ENCODE peak calls at places on chromosomes 11 and 22, in four cellular contexts. P, Y, B and Z are unnamed samples.
A peak's percentile ranks its signal among the peaks of the same experiment; 100 is the strongest.

GRCh38 chr11:101346591-101346990 is 217.0 kb upstream of the PGR start:
- DNase-seq in P (no peak), Y (no peak), B (no peak), Z (no peak)

GRCh38 chr11:93131709-93132108 is 66.1 kb downstream of the SLC36A4 start:
- DNase-seq in P (no peak), Y (no peak), B (no peak), Z (no peak)

GRCh38 chr11:107151158-107151557 is 132.9 kb upstream of the GUCY1A2 start:
- DNase-seq in P (no peak), Y (no peak), B (no peak), Z (no peak)

GRCh38 chr11:19377855-19378254 is 137.1 kb upstream of the E2F8 start:
- DNase-seq in P (no peak), Y (no peak), B (no peak), Z (no peak)

GRCh38 chr11:44746894-44747293 is 20.1 kb downstream of the TSPAN18 start:
- DNase-seq in P (no peak), Y (no peak), B (no peak), Z (no peak)

GRCh38 chr11:130448416-130449068 is at the start of gene ADAMTS15:
- DNase-seq in P (peak; percentile 76), Y (peak; percentile 92), B (peak; percentile 91), Z (no peak)

GRCh38 chr11:63922673-63923192 is 5.8 kb upstream of the RCOR2 start:
- DNase-seq in P (no peak), Y (no peak), B (no peak), Z (no peak)

GRCh38 chr11:112770017-112770416 is 191.2 kb upstream of the NCAM1 start:
- DNase-seq in P (no peak), Y (no peak), B (no peak), Z (no peak)

GRCh38 chr22:41028841-41029240 is 63.6 kb upstream of the EP300 start:
- DNase-seq in P (no peak), Y (no peak), B (no peak), Z (no peak)

GRCh38 chr11:128544625-128545024 is 42.7 kb downstream of the ETS1 start:
- DNase-seq in P (no peak), Y (no peak), B (no peak), Z (no peak)

GRCh38 chr11:23957309-23957708 is 539.5 kb upstream of the LUZP2 start:
- DNase-seq in P (no peak), Y (no peak), B (no peak), Z (no peak)

GRCh38 chr11:88266919-88267318 is 70.6 kb downstream of the CTSC start:
- DNase-seq in P (no peak), Y (no peak), B (no peak), Z (no peak)

GRCh38 chr11:537622-538430 is 499 bp downstream of the LRRC56 start:
- DNase-seq in P (peak; percentile 7), Y (no peak), B (no peak), Z (no peak)

GRCh38 chr22:40666151-40666848 is 13.0 kb upstream of the MCHR1 start:
- DNase-seq in P (no peak), Y (no peak), B (no peak), Z (no peak)

GRCh38 chr11:16110862-16111261 is 245.5 kb downstream of the SOX6 start:
- DNase-seq in P (no peak), Y (no peak), B (no peak), Z (no peak)

GRCh38 chr11:96154802-96155520 is 188.0 kb downstream of the MAML2 start:
- DNase-seq in P (no peak), Y (no peak), B (no peak), Z (no peak)

GRCh38 chr11:96156379-96156722 is 186.6 kb downstream of the MAML2 start:
- DNase-seq in P (no peak), Y (no peak), B (no peak), Z (no peak)

GRCh38 chr11:96158126-96158525 is 184.9 kb downstream of the MAML2 start:
- DNase-seq in P (no peak), Y (no peak), B (no peak), Z (no peak)

GRCh38 chr11:96157517-96157873 is 185.5 kb downstream of the MAML2 start:
- DNase-seq in P (no peak), Y (no peak), B (no peak), Z (no peak)

GRCh38 chr11:96155627-96156378 is 187.2 kb downstream of the MAML2 start:
- DNase-seq in P (peak; percentile 58), Y (peak; percentile 83), B (no peak), Z (no peak)
- TF ChIP-seq CTCF in P (no peak), Y (peak; percentile 20), B (no peak), Z (no peak)

DNA sequence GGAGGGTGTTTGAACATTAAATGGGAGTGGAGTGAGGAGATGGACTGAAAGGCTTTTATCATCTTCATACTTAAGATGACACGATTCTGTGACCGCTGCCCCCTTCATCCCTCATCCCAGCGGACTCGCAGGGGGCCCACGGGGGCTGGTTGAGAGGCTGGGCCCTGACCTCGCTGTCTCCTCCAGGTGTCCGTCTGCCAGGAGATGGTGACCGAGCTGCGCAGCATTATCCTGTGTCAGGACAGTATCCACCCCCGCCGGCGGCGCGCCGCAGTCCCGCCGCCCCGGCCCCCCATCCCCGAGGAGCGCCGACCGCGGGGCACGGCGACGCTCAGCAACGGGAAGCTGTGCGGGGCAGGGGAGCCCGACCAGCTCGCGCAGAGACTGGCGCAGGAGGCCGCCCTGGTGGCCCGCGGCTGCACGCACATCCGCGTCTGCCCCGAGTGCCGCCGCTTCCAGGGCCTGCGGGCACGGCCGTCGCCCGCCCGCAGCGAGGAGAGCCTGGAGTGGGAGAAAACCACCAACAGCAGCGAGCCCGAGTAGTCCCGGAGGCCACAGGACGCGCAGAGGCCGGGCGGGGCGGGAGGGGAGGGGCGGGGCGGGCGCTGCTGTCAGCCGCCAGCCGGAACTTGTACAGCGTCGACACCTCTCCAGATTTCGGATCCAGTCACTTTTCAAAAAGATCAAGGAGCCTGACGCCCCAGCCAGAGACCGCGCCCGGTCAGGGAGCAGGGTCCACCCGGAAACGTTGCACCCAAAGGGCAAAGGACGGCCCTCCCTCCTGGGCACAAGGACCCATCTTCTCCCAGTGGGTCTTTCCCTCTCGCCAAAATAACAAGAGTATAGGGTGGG is 38.0 kb upstream of the TBCEL start:
- DNase-seq in P (peak; percentile 70), Y (peak; percentile 85), B (peak; percentile 79), Z (peak; percentile 39)
- TF ChIP-seq CTCF in P (peak; percentile 30), Y (no peak), B (peak; percentile 34), Z (peak; percentile 13)

GRCh38 chr11:76844511-76844910 is 16.2 kb upstream of the ACER3 start:
- DNase-seq in P (no peak), Y (no peak), B (no peak), Z (no peak)

GRCh38 chr11:76843916-76844315 is 16.8 kb upstream of the ACER3 start:
- DNase-seq in P (no peak), Y (no peak), B (no peak), Z (no peak)

GRCh38 chr11:76845069-76845468 is 15.6 kb upstream of the ACER3 start:
- DNase-seq in P (no peak), Y (no peak), B (no peak), Z (no peak)

GRCh38 chr11:76839326-76839725 is 21.4 kb upstream of the ACER3 start:
- DNase-seq in P (no peak), Y (no peak), B (no peak), Z (no peak)

DNA sequence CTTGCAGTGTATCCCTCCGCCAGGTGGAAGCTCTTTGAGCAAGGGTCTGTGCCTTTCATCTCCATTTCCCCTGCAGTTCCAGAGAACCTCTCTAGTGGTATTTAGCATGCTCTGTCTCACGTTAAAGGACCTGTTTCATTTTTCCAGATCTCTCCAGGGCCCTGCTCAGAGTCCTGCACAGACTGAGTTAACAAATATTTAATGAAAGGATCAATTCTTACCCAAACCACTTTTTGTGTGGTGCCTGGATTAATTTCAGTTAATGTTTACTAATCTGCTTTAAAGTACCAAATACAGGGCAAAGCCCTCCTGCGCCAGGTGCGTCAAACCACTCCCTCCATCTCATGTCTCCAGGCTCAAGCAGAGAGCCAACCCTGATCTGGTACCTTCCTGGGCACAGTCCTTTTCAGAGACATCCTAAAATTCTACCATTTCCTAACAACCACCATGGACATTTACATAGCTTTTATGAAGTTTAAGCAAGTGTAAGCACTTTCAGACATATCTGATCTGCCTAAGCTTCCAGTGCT is 18.7 kb upstream of the ACER3 start:
- DNase-seq in P (no peak), Y (no peak), B (no peak), Z (no peak)
- TF ChIP-seq CTCF in P (no peak), Y (no peak), B (no peak), Z (no peak)

DNA sequence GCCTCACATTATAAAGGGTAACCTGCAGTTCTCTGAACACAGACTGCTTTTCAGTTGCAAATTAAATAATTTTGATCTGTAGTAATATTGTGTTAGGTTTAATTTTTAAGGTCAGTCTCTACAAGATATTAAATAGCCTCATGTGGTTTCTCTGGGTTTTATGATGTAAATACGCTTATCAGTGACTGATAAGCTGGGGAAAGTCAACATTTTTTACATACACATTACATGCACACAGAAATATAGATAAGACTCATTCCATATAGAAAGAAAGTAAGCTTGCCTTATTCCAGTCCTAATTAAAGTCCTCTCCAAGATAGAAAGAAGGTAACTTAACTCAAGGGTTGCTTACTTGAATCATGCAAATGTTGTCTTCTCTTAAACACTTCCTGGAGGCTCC is 1.6 kb upstream of the OR5M3 start:
- DNase-seq in P (no peak), Y (no peak), B (no peak), Z (no peak)
- TF ChIP-seq CTCF in P (no peak), Y (no peak), B (no peak), Z (no peak)

DNA sequence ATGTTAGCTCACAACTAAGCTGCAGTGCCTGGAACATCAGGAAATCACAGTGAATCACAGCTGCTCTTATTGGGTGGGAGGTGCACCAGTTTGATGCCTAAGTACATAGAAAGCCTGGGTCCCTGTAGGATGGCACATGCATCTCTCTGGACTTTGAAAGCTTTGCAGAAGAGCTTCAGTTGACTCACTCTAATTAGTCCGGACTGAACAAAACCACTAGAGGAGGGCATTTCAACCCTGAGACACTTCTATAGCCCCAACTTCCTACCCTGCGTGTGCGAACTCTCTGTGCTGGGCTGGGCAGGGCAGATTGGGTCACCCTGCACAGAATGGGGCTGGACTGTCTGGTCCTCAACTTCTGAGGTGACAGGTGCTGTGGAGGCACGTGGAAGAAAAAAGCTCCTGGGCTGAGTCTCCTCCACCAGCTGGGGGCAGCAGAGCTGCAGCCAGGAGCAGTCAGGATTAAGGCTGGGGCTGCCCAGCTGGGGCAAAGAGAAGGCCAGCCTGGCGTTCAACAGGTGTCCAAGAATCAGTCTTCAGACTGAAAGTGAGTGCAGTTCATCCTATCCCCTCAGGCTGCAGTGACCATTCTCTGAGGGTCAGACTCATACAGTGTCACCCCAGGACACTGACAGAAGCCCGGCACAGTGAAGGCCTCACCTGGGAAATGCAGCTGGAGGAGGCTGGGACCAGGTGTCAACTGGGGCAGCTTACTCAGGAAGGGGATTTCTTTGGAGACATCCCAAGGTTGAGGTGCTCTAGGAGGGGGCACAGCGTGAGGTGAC is 22.1 kb downstream of the GGTLC2 start:
- DNase-seq in P (peak; percentile 57), Y (no peak), B (peak; percentile 49), Z (no peak)
- TF ChIP-seq CTCF in P (peak; percentile 51), Y (peak; percentile 56), B (peak; percentile 61), Z (peak; percentile 36)

GRCh38 chr11:38411149-38411548 is 1813.1 kb upstream of the RAG2 start:
- DNase-seq in P (no peak), Y (no peak), B (no peak), Z (no peak)
- TF ChIP-seq CTCF in P (no peak), Y (no peak), B (peak; percentile 27), Z (no peak)